ENCODE peak calls at places on chromosomes 3 and 15, in six cellular contexts. K is heart left ventricle; R is mesenchymal stem cell; L is lung; N is tibial nerve; M is CD4-positive, CD25-positive, alpha-beta regulatory T cell. C is an unnamed sample.
A peak's percentile ranks its signal among the peaks of the same experiment; 100 is the strongest.

GRCh38 chr3:138476526-138476925 is 42.1 kb downstream of the ESYT3 start:
- DNase-seq in K (no peak), R (no peak), L (no peak), N (no peak), M (no peak), C (no peak)

GRCh38 chr3:112629425-112629824 is 11.5 kb downstream of the CCDC80 start:
- DNase-seq in K (peak; percentile 69), R (peak; percentile 94), L (peak; percentile 59), N (no peak), M (no peak), C (peak; percentile 77)

GRCh38 chr3:13770390-13771169 is 109.3 kb downstream of the WNT7A start:
- DNase-seq in K (no peak), R (no peak), L (no peak), N (no peak), M (no peak), C (no peak)

GRCh38 chr3:156668073-156668763 is 6.2 kb upstream of the TIPARP start:
- DNase-seq in K (no peak), R (peak; percentile 75), L (peak; percentile 54), N (no peak), M (no peak), C (no peak)

GRCh38 chr3:33392703-33393125 is 47.5 kb downstream of the UBP1 start:
- DNase-seq in K (no peak), R (peak; percentile 59), L (no peak), N (no peak), M (no peak), C (no peak)

GRCh38 chr15:101133751-101134261 is 118.0 kb downstream of the CHSY1 start:
- DNase-seq in K (no peak), R (no peak), L (no peak), N (no peak), M (no peak), C (no peak)

GRCh38 chr3:48466386-48467109 is 20.0 kb downstream of the ATRIP start:
- DNase-seq in K (peak; percentile 48), R (no peak), L (no peak), N (no peak), M (no peak), C (no peak)

GRCh38 chr15:74302821-74303359 is 64.6 kb downstream of the CYP11A1 start:
- DNase-seq in K (peak; percentile 43), R (no peak), L (peak; percentile 34), N (no peak), M (no peak), C (no peak)

GRCh38 chr3:172096881-172097420 is 57.6 kb downstream of the FNDC3B start:
- DNase-seq in K (no peak), R (peak; percentile 80), L (no peak), N (no peak), M (no peak), C (no peak)

GRCh38 chr3:107981471-107982111 is 109.2 kb downstream of the CD47 start:
- DNase-seq in K (peak; percentile 76), R (no peak), L (no peak), N (no peak), M (no peak), C (no peak)

GRCh38 chr3:141275032-141275422 is 43.4 kb downstream of the PXYLP1 start:
- DNase-seq in K (no peak), R (peak; percentile 76), L (no peak), N (no peak), M (no peak), C (no peak)

GRCh38 chr3:185959609-185960517 is 22.0 kb upstream of the TRA2B start:
- DNase-seq in K (no peak), R (peak; percentile 80), L (peak; percentile 38), N (no peak), M (no peak), C (no peak)

GRCh38 chr3:77746892-77747291 is 707.0 kb downstream of the ROBO2 start:
- DNase-seq in K (no peak), R (no peak), L (no peak), N (no peak), M (no peak), C (no peak)

GRCh38 chr15:34847598-34847997 is 52.2 kb upstream of the ACTC1 start:
- DNase-seq in K (no peak), R (peak; percentile 25), L (no peak), N (no peak), M (no peak), C (no peak)

GRCh38 chr3:173993299-173993698 is 595.8 kb downstream of the NLGN1 start:
- DNase-seq in K (no peak), R (peak; percentile 53), L (no peak), N (no peak), M (no peak), C (no peak)

GRCh38 chr3:63936929-63937328 is 24.7 kb upstream of the SCAANT1 start:
- DNase-seq in K (no peak), R (no peak), L (no peak), N (no peak), M (no peak), C (no peak)

GRCh38 chr3:108124337-108125150 is 33.7 kb upstream of the CD47 start:
- DNase-seq in K (no peak), R (no peak), L (no peak), N (no peak), M (peak; percentile 49), C (no peak)

GRCh38 chr15:60970246-60971170 is 258.6 kb downstream of the RORA start:
- DNase-seq in K (no peak), R (no peak), L (no peak), N (no peak), M (no peak), C (no peak)

GRCh38 chr3:62718515-62719320 is 156.5 kb downstream of the CADPS start:
- DNase-seq in K (no peak), R (no peak), L (no peak), N (no peak), M (no peak), C (no peak)

GRCh38 chr15:67741313-67741712 is 84.0 kb upstream of the SKOR1 start:
- DNase-seq in K (no peak), R (no peak), L (no peak), N (no peak), M (no peak), C (no peak)

GRCh38 chr15:31227954-31228542 is 98.6 kb upstream of the KLF13 start:
- DNase-seq in K (no peak), R (no peak), L (no peak), N (no peak), M (no peak), C (no peak)

GRCh38 chr3:81274671-81275070 is 486.8 kb downstream of the GBE1 start:
- DNase-seq in K (no peak), R (no peak), L (no peak), N (no peak), M (no peak), C (no peak)

GRCh38 chr3:182855076-182855475 is 61.8 kb downstream of the ATP11B start:
- DNase-seq in K (no peak), R (no peak), L (no peak), N (no peak), M (no peak), C (no peak)

GRCh38 chr3:32961189-32961715 is 9.8 kb downstream of the CCR4 start:
- DNase-seq in K (no peak), R (no peak), L (no peak), N (no peak), M (peak; percentile 41), C (no peak)

GRCh38 chr15:82904574-82904973 is 47.9 kb downstream of the HOMER2 start:
- DNase-seq in K (no peak), R (no peak), L (no peak), N (no peak), M (no peak), C (no peak)

DNA sequence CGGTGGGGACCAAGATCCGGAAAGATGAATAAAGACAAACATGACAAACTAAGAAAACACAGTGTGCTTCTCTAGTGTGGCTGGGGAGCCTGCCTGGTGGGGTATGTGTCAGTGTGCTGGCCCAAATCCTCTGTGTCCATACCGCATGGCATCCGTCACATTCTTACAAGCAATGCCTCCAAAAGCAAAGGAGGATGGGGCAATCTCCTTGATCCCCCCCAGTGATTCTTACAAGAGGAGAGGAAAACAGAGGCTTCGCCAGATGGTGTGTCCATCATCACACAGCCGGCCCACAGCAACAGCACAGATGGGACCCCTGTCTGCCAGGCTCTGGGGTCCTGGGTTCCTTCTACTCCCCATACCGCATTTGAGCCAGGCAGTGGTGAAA is 558 bp upstream of the IL17RC start:
- DNase-seq in K (no peak), R (peak; percentile 57), L (no peak), N (no peak), M (no peak), C (no peak)
- H3K4me3 ChIP-seq in K (peak overlapping the region; percentile 60), R (no peak overlapping the region), L (peak overlapping the region; percentile 32), N (peak overlapping the region; percentile 62), M (no peak overlapping the region), C (peak overlapping the region; percentile 69)

GRCh38 chr15:85500060-85500708 is 119.8 kb downstream of the AKAP13 start:
- DNase-seq in K (no peak), R (no peak), L (no peak), N (no peak), M (no peak), C (no peak)

GRCh38 chr15:85499498-85499897 is 119.1 kb downstream of the AKAP13 start:
- DNase-seq in K (no peak), R (no peak), L (no peak), N (no peak), M (no peak), C (no peak)

GRCh38 chr15:85500729-85501128 is 120.3 kb downstream of the AKAP13 start:
- DNase-seq in K (peak; percentile 38), R (peak; percentile 58), L (no peak), N (no peak), M (no peak), C (no peak)

GRCh38 chr15:85496551-85497545 is 116.4 kb downstream of the AKAP13 start:
- DNase-seq in K (no peak), R (no peak), L (no peak), N (no peak), M (no peak), C (no peak)

GRCh38 chr15:85498471-85498870 is 118.1 kb downstream of the AKAP13 start:
- DNase-seq in K (no peak), R (no peak), L (no peak), N (no peak), M (no peak), C (no peak)
- H3K4me1 ChIP-seq in K (peaks cover 53% of the 10 kb centered on the region), R (peaks cover 7% of the 10 kb centered on the region), L (peaks cover 67% of the 10 kb centered on the region), N (no peaks in the 10 kb centered on the region), M (peaks cover 43% of the 10 kb centered on the region), C (no peaks in the 10 kb centered on the region)

GRCh38 chr3:56845505-56845904 is 43.8 kb upstream of the ARHGEF3 start:
- DNase-seq in K (no peak), R (peak; percentile 42), L (no peak), N (no peak), M (no peak), C (no peak)
- H3K27ac ChIP-seq in K (no peak overlapping the region), R (no peak overlapping the region), L (no peak overlapping the region), N (no peak overlapping the region), M (no peak overlapping the region), C (no peak overlapping the region)

GRCh38 chr15:85581495-85581894 is 201.1 kb downstream of the AKAP13 start:
- DNase-seq in K (peak; percentile 84), R (no peak), L (no peak), N (no peak), M (peak; percentile 21), C (peak; percentile 80)
- H3K4me3 ChIP-seq in K (peak overlapping the region; percentile 52), R (no peak overlapping the region), L (no peak overlapping the region), N (peak overlapping the region; percentile 28), M (peak overlapping the region; percentile 95), C (peak overlapping the region; percentile 50)